ENCODE peak calls at places on chromosomes 12 and 14, in five cellular contexts. O is SK-N-SH, A is GM12878, W is HepG2, D is K562. V is an unnamed sample.

GRCh38 chr14:26206640-26207039 is 391.2 kb downstream of the NOVA1 start:
- DNase-seq in W (no peak), A (no peak), D (no peak), O (no peak), V (no peak)

GRCh38 chr14:73977896-73978295 is 27.8 kb downstream of the COQ6 start:
- DNase-seq in W (no peak), A (no peak), D (no peak), O (no peak), V (no peak)

GRCh38 chr14:23877538-23878180 is 75.9 kb upstream of the DHRS4 start:
- DNase-seq in A (peak; percentile 5), W (no peak), O (no peak), D (no peak), V (no peak)

GRCh38 chr14:34983148-34983760 is 462 bp downstream of the SRP54 start:
- DNase-seq in O (no peak), D (no peak), A (no peak), W (no peak), V (no peak)

GRCh38 chr12:50112456-50113218 is 601 bp downstream of the COX14 start:
- DNase-seq in A (no peak), O (peak; percentile 49), W (peak; percentile 49), D (peak; percentile 67), V (peak; percentile 55)

GRCh38 chr12:56032006-56032405 is 9.7 kb upstream of the RPS26 start:
- DNase-seq in A (no peak), W (no peak), O (no peak), D (no peak), V (no peak)

GRCh38 chr12:126534495-126534894 is 1469.3 kb downstream of the AACS start:
- DNase-seq in W (no peak), D (no peak), O (no peak), A (no peak), V (no peak)

GRCh38 chr12:121580959-121581680 is at the start of gene KDM2B:
- DNase-seq in A (no peak), D (peak; percentile 56), O (peak; percentile 46), W (peak; percentile 63), V (no peak)

GRCh38 chr12:21769311-21769710 is 5.2 kb downstream of the KCNJ8 start:
- DNase-seq in O (no peak), D (no peak), A (no peak), W (no peak), V (no peak)

GRCh38 chr12:48029401-48029770 is 25.1 kb upstream of the COL2A1 start:
- DNase-seq in A (no peak), D (no peak), W (no peak), O (no peak), V (no peak)

GRCh38 chr12:133174901-133175300 is 6.4 kb upstream of the ZNF268 start:
- DNase-seq in W (no peak), A (no peak), D (no peak), O (no peak), V (no peak)

GRCh38 chr12:102543931-102544485 is 63.6 kb upstream of the IGF1 start:
- DNase-seq in D (no peak), A (no peak), W (no peak), O (no peak), V (no peak)

GRCh38 chr12:70005864-70006618 is 181.0 kb downstream of the MYRFL start:
- DNase-seq in O (no peak), D (no peak), W (no peak), A (no peak), V (no peak)

GRCh38 chr12:15278816-15279658 is 43.3 kb upstream of the PTPRO start:
- DNase-seq in O (peak; percentile 63), D (no peak), W (no peak), A (no peak), V (no peak)

GRCh38 chr12:33253123-33253522 is 186.5 kb downstream of the SYT10 start:
- DNase-seq in W (no peak), D (no peak), A (no peak), O (no peak), V (no peak)

GRCh38 chr12:3097186-3097804 is 20.1 kb downstream of the TSPAN9 start:
- DNase-seq in D (peak; percentile 59), A (no peak), O (peak; percentile 86), W (peak; percentile 69), V (no peak)

GRCh38 chr14:34450542-34450915 is 11.5 kb downstream of the SPTSSA start:
- DNase-seq in O (no peak), D (no peak), W (peak; percentile 95), A (no peak), V (no peak)

GRCh38 chr12:117501470-117501869 is 140.0 kb upstream of the NOS1 start:
- DNase-seq in O (no peak), W (peak; percentile 17), A (no peak), D (no peak), V (peak; percentile 47)

GRCh38 chr12:127388985-127389384 is 878.0 kb upstream of the TMEM132C start:
- DNase-seq in D (no peak), A (no peak), O (no peak), W (no peak), V (no peak)

GRCh38 chr12:14244876-14245669 is 120.4 kb upstream of the ATF7IP start:
- DNase-seq in O (no peak), W (no peak), D (no peak), A (no peak), V (no peak)

GRCh38 chr14:54168489-54168888 is 211.9 kb upstream of the BMP4 start:
- DNase-seq in W (no peak), D (no peak), A (no peak), O (no peak), V (no peak)

GRCh38 chr12:1822699-1823098 is 2.3 kb downstream of the LRTM2 start:
- DNase-seq in A (no peak), W (no peak), O (peak; percentile 66), D (no peak), V (no peak)

GRCh38 chr12:76450690-76451089 is 102.5 kb upstream of the BBS10 start:
- DNase-seq in O (no peak), A (no peak), W (no peak), D (peak; percentile 11), V (no peak)

GRCh38 chr12:31951939-31952338 is 7.3 kb upstream of the RESF1 start:
- DNase-seq in W (no peak), A (no peak), D (no peak), O (no peak), V (no peak)

GRCh38 chr14:89351364-89351957 is 65.6 kb downstream of the FOXN3 start:
- DNase-seq in O (no peak), A (peak; percentile 54), D (no peak), W (peak; percentile 98), V (peak; percentile 57)

GRCh38 chr14:75609606-75610476 is 31.4 kb downstream of the FLVCR2 start:
- DNase-seq in A (no peak), D (no peak), O (no peak), W (no peak), V (no peak)

GRCh38 chr14:79587194-79587593 is 624.1 kb downstream of the DIO2 start:
- DNase-seq in D (no peak), A (no peak), O (no peak), W (no peak), V (no peak)

GRCh38 chr12:132282950-132283771 is 46.2 kb downstream of the GALNT9 start:
- DNase-seq in D (no peak), O (no peak), W (no peak), A (no peak), V (no peak)

GRCh38 chr14:34356267-34356660 is 105.8 kb downstream of the SPTSSA start:
- DNase-seq in W (no peak), A (no peak), D (no peak), O (no peak), V (peak; percentile 91)

GRCh38 chr12:10701226-10701681 is 21.9 kb downstream of the YBX3 start:
- DNase-seq in W (no peak), O (no peak), D (no peak), A (no peak), V (no peak)

GRCh38 chr12:132393991-132394949 is 64.9 kb upstream of the GALNT9 start:
- DNase-seq in D (peak; percentile 48), A (no peak), W (no peak), O (no peak), V (no peak)

GRCh38 chr12:55767156-55767555 is 24.2 kb downstream of the GDF11 start:
- DNase-seq in W (no peak), O (no peak), D (no peak), A (no peak), V (no peak)

GRCh38 chr14:61774861-61775260 is 12.6 kb downstream of the SNAPC1 start:
- DNase-seq in O (no peak), W (no peak), A (no peak), D (no peak), V (no peak)

DNA sequence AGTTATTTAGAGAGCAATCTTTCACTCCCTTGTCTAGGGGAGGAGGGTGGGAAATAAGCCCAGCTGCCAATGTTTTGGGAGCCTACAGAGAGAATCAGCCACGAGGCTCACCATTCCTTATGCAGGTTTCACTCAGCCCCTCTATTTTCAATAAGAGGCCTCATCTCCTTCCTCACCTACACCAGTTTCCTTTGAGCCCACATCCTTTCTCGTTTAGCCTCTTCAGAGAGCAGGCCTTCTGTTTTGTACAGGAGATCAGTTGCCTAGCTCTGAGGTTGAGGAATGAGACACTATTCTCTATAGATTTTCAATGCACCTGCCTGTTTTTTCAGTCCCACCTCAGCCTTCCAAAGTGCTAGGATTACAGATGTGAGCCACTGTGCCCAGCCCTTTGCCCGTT is 17.9 kb downstream of the SNAPC1 start:
- DNase-seq in O (no peak), A (no peak), W (no peak), D (no peak), V (no peak)
- H3K27ac ChIP-seq in O (no peak overlapping the region), A (peak overlapping the region; percentile 1), W (no peak overlapping the region), D (no peak overlapping the region), V (no peak overlapping the region)

GRCh38 chr14:104576607-104577332 is 2.8 kb upstream of the C14orf180 start:
- DNase-seq in D (no peak), W (peak; percentile 25), O (no peak), A (no peak), V (no peak)
- TF ChIP-seq GABPA in D (no peak), W (no peak), O (no peak), A (no peak), V (no peak)

DNA sequence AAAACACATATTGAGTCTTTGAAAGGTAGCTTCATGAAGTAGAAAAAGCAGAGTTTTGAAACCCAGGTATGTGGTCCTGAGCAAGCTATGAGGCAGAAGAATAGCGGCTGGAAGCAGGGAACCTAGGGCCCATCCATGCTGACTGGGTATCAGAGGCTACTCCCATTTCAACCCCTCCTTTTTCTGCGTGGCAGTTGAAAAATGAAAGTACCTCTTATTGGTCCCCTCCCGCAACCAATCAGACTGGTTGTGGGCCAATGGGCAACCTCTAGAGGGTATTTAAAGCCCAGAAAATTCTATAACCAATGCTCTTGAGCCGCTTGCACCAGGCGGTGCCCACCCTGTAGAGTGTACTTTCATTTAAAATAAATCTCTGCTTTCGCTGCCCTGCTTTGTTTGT is 1.6 kb upstream of the SNRPF start:
- DNase-seq in D (no peak), W (peak; percentile 37), A (no peak), O (no peak), V (no peak)
- TF ChIP-seq REST in D (no peak), W (no peak), A (no peak), O (no peak), V (no peak)

DNA sequence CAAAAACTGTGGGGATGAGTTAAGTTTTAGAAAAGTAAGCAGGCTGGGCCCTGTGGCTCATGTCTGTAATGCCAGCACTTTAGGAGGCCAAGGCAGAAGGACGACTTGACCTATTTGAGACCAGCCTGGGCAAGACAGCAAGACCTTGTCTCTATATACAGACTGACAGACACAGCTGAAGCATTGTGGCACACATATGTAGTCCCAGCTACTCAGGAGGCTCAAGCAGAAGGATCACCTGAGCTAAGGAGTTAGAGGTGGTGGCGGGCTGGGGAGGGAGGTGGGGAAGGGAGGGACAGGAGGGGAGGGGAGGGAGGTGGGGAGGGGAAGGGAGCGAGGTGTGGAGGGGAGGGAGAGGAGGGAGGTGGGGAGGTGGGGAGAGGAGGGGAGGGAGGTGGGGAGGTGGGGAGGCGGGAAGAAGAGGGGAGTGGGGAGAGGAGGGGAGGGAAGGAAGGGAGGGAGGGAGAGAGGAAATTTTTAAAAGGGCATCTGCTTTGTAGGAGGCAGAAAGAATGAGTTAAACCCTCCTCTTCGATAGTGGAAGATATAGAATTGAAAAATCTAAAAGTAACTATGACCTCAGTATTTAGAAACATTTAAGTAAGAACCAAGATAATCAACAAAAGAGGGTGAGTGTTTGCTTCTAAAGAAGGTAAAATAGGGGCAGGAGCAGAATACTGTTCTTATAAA is 30.9 kb downstream of the MED13L start:
- DNase-seq in D (no peak), A (no peak), O (no peak), W (no peak), V (no peak)
- H3K27ac ChIP-seq in D (no peak overlapping the region), A (no peak overlapping the region), O (no peak overlapping the region), W (no peak overlapping the region), V (no peak overlapping the region)

V was measured in HL-60.